ENCODE peak calls at places on chromosomes 16 and 17, in five cellular contexts. V, C, O, U and H are unnamed samples.
A peak's percentile ranks its signal among the peaks of the same experiment; 100 is the strongest.

GRCh38 chr17:7549401-7550055 is 670 bp downstream of the TNFSF12 start:
- DNase-seq in C (peak; percentile 52), V (peak; percentile 32), O (peak; percentile 10), U (peak; percentile 57), H (peak; percentile 78)

GRCh38 chr17:58184308-58184985 is 8.1 kb upstream of the EPX start:
- DNase-seq in C (no peak), O (peak; percentile 86), V (no peak), U (no peak), H (no peak)

GRCh38 chr16:1422076-1422475 is 1.5 kb upstream of the UQCC4 start:
- DNase-seq in C (no peak), V (no peak), O (no peak), U (no peak), H (no peak)

GRCh38 chr17:57619061-57619937 is 125.8 kb downstream of the CCDC182 start:
- DNase-seq in O (peak; percentile 93), V (no peak), U (no peak), C (no peak), H (peak; percentile 71)

GRCh38 chr16:89268585-89268984 is 51.1 kb downstream of the ZNF778 start:
- DNase-seq in O (no peak), U (no peak), C (no peak), V (no peak), H (peak; percentile 71)

GRCh38 chr17:38879878-38880727 is 10.2 kb downstream of the LASP1 start:
- DNase-seq in U (no peak), C (no peak), V (peak; percentile 58), O (peak; percentile 89), H (peak; percentile 84)

GRCh38 chr17:29645516-29646051 is 22.9 kb upstream of the CORO6 start:
- DNase-seq in O (peak; percentile 90), C (no peak), V (peak; percentile 12), U (no peak), H (peak; percentile 80)

GRCh38 chr16:86387461-86388440 is 122.6 kb upstream of the FOXF1 start:
- DNase-seq in C (no peak), O (peak; percentile 100), V (no peak), U (no peak), H (no peak)

GRCh38 chr17:79757140-79757745 is 20.7 kb upstream of the CBX2 start:
- DNase-seq in C (no peak), O (no peak), V (no peak), U (no peak), H (peak; percentile 50)

GRCh38 chr16:74052006-74052405 is 244.6 kb upstream of the PSMD7 start:
- DNase-seq in C (no peak), V (no peak), O (no peak), U (no peak), H (no peak)

GRCh38 chr17:31843382-31843780 is 15.7 kb downstream of the COPRS start:
- DNase-seq in O (peak; percentile 39), U (no peak), V (peak; percentile 19), C (no peak), H (peak; percentile 66)

GRCh38 chr16:81456523-81457325 is 12.1 kb downstream of the CMIP start:
- DNase-seq in V (no peak), O (no peak), U (peak; percentile 91), C (no peak), H (no peak)

GRCh38 chr16:86019446-86020047 is 120.6 kb downstream of the IRF8 start:
- DNase-seq in O (no peak), C (no peak), U (no peak), V (no peak), H (no peak)

GRCh38 chr17:31251075-31251474 is 46.0 kb downstream of the OMG start:
- DNase-seq in V (no peak), U (no peak), C (no peak), O (no peak), H (no peak)

GRCh38 chr17:14143678-14144077 is 74.4 kb downstream of the COX10 start:
- DNase-seq in O (peak; percentile 30), V (peak; percentile 17), U (no peak), C (no peak), H (no peak)

GRCh38 chr17:80133626-80133970 is 13.3 kb downstream of the EIF4A3 start:
- DNase-seq in U (no peak), V (no peak), C (no peak), O (no peak), H (no peak)

GRCh38 chr16:19691161-19691850 is 26.7 kb downstream of the KNOP1 start:
- DNase-seq in O (no peak), U (no peak), V (no peak), C (no peak), H (peak; percentile 59)

GRCh38 chr17:61467416-61468262 is 15.4 kb downstream of the TBX4 start:
- DNase-seq in U (peak; percentile 30), V (no peak), O (peak; percentile 53), C (no peak), H (peak; percentile 71)

GRCh38 chr16:880471-881171 is 80.1 kb upstream of the GNG13 start:
- DNase-seq in V (no peak), C (no peak), O (no peak), U (no peak), H (peak; percentile 68)

GRCh38 chr17:5078106-5079028 is at the start of gene ZFP3:
- DNase-seq in V (peak; percentile 87), C (peak; percentile 72), U (peak; percentile 93), O (peak; percentile 87), H (peak; percentile 96)

GRCh38 chr16:27503662-27504061 is 46.1 kb downstream of the GTF3C1 start:
- DNase-seq in U (no peak), C (no peak), V (no peak), O (no peak), H (no peak)

DNA sequence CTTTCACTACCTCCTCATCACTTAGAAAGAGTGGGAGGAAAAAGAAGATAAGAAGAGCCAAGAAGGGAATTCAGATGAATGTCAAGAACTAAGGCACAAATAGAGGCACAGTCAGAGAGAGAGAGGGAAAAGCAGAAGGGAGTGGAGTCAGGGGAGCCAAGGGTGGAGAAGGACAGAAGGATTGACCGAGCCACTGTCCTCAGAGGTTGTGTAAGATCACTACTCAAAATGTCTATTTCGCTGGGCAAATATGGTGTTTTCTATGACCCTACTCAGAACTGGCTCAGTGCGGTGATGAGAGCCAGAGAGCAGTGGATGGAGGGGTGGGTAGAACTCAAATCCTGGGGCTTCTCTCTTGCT is 139.2 kb upstream of the HS3ST2 start:
- DNase-seq in O (no peak), U (no peak), C (no peak), V (no peak), H (no peak)
- H3K27me3 ChIP-seq in O (peaks cover 31% of the 10 kb centered on the region), U (no peaks in the 10 kb centered on the region), C (no peaks in the 10 kb centered on the region), V (no peaks in the 10 kb centered on the region), H (no peaks in the 10 kb centered on the region)

GRCh38 chr17:82858376-82859126 is 18.7 kb upstream of the ZNF750 start:
- DNase-seq in V (no peak), U (no peak), C (peak; percentile 37), O (no peak), H (no peak)

GRCh38 chr17:82861393-82861775 is 21.6 kb upstream of the ZNF750 start:
- DNase-seq in O (no peak), C (no peak), U (peak; percentile 41), V (no peak), H (peak; percentile 22)

GRCh38 chr17:82862191-82862590 is 22.4 kb upstream of the ZNF750 start:
- DNase-seq in V (no peak), U (peak; percentile 32), O (no peak), C (no peak), H (peak; percentile 55)

GRCh38 chr17:82860606-82861392 is 21.0 kb upstream of the ZNF750 start:
- DNase-seq in U (peak; percentile 36), O (no peak), C (no peak), V (no peak), H (peak; percentile 69)

DNA sequence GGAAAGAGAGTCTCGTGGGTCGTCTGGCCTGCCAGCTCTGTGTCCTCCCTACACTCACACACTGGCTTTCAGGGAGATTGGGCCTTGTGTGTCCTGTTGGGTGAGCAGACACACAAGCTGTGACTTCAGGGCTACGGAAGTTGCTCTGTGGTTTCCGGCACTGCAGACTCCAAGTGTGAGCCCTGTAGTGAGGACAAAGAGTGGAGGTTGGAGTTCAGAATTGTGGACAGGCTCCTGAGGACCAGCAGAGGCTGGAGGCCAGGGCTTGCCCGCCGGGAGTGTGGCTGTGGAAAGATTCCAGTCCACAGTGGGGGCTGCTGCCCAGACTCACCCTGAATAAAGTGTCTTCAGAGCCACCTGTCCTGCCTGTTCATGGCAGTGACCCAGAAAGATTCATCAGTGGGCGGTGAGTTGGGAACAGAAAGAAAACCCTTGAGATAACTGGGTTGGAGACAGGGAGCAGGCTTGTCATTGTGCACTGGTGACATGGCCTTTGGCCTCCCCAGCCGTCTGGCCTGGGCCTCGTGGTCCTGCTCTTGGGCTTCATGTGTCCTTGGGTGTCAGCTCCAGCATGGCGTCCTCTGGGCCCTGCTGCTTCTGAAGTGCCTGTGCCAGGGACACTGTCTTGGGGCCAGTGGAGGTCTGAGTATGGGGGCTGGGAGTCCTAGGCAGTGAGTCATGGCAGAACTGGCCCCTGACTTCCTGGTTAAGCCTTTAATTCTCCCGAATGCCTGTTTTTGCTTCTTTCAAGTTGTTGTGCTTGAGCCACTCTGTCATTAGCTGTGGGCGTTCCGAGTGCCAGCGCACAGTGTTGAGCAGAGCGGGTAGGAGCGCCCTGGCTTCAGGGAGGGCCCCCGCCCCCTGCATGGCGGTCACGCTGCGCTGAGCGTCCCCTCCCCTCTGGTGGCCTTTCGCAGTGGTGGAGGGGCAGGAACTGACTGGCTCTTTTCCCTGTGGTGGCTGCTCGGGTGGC is 19.9 kb upstream of the ZNF750 start:
- DNase-seq in C (peak; percentile 64), U (peak; percentile 51), V (no peak), O (peak; percentile 86), H (peak; percentile 80)
- H3K4me1 ChIP-seq in C (peaks cover 64% of the 10 kb centered on the region), U (peaks cover 21% of the 10 kb centered on the region), V (no peaks in the 10 kb centered on the region), O (peaks cover 7% of the 10 kb centered on the region), H (no peaks in the 10 kb centered on the region)

DNA sequence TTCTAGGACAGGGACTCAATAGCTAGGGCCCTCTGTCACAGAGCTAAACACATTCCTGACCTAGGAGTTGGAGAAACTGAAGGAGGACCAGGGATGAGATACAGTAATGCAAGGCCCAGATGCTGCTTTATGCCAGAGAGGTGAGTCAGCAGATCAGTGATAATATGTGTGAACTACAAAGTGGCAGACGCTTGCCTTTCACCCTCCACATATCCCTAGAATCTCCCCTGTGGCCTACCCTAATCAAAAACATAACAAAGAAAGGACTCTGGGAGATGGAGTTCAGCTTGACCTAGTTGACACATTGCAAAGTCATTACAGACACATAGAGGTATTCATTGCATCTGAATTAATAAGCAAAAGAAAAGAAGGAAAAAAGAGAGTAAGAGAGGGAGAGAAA is 417.6 kb upstream of the DYNLRB2 start:
- DNase-seq in V (no peak), O (peak; percentile 75), C (no peak), U (no peak), H (no peak)
- H3K4me3 ChIP-seq in V (no peak overlapping the region), O (no peak overlapping the region), C (no peak overlapping the region), U (no peak overlapping the region), H (no peak overlapping the region)

GRCh38 chr17:2750721-2751120 is 1.3 kb upstream of the CCDC92B start:
- DNase-seq in C (no peak), O (no peak), V (no peak), U (no peak), H (no peak)

GRCh38 chr17:2749058-2749783 is at the start of gene CCDC92B:
- DNase-seq in O (no peak), U (no peak), C (no peak), V (peak; percentile 10), H (no peak)

GRCh38 chr17:2749784-2750181 is 331 bp upstream of the CCDC92B start:
- DNase-seq in O (peak; percentile 65), C (peak; percentile 74), U (peak; percentile 84), V (peak; percentile 83), H (peak; percentile 90)

GRCh38 chr17:2755941-2756724 is 6.7 kb upstream of the CCDC92B start:
- DNase-seq in U (no peak), C (no peak), O (no peak), V (peak; percentile 35), H (no peak)

DNA sequence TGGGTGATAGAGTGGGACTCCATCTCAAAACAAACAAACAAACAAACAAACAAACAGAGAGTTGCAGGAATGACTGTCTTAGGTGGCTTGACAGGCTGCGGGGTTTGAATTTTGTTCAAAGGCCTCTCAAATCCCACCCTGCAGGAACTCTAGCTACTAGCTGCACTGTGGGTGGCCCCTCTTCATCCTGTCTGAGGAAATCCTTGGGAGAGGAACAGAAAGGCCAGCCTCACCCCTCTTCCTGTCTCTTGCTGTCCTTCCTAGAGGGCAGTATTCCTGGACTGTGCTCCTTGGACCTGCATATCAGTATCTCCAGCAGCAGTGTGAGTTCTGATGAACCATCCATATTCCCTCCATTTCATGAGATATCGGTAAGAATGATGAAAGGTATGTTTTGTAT is 2.0 kb upstream of the CCDC92B start:
- DNase-seq in U (no peak), O (no peak), C (no peak), V (no peak), H (no peak)
- H3K27me3 ChIP-seq in U (no peaks in the 10 kb centered on the region), O (peaks cover 7% of the 10 kb centered on the region), C (peaks cover 10% of the 10 kb centered on the region), V (no peaks in the 10 kb centered on the region), H (no peaks in the 10 kb centered on the region)